ENCODE peak calls at places on chromosome 4, in eight cellular contexts. T is kidney, D is NT2/D1, Z is GM23248, W is heart right ventricle, B is pancreas, S is AG04450, I is right lobe of liver. R is an unnamed sample. For H3K9me3, the result is how much of the 10 kb centered on the place peaks cover.

GRCh38 chr4:126715067-126715466 is 917.7 kb upstream of the INTU start:
- DNase-seq in T (no peak), D (no peak), Z (no peak), W (no peak), B (no peak), S (no peak), I (no peak), R (no peak)

GRCh38 chr4:145731026-145731425 is 51.1 kb downstream of the C4orf51 start:
- DNase-seq in T (no peak), D (no peak), Z (peak), W (peak), B (no peak), S (peak), I (peak), R (no peak)

GRCh38 chr4:168584321-168584771 is 87.5 kb downstream of the PALLD start:
- DNase-seq in T (no peak), D (no peak), Z (peak), W (no peak), B (no peak), S (no peak), I (no peak), R (no peak)

GRCh38 chr4:123452585-123452984 is 56.0 kb downstream of the SPRY1 start:
- DNase-seq in T (no peak), D (no peak), Z (peak), W (peak), B (no peak), S (peak), I (no peak), R (no peak)

GRCh38 chr4:79325864-79326328 is at the start of gene NAA11:
- DNase-seq in T (no peak), D (no peak), Z (no peak), W (no peak), B (no peak), S (no peak), I (no peak), R (no peak)

GRCh38 chr4:68708566-68708965 is 38.1 kb upstream of the UGT2B15 start:
- DNase-seq in T (no peak), D (no peak), Z (no peak), W (no peak), B (no peak), S (no peak), I (no peak), R (no peak)

GRCh38 chr4:145609494-145610427 is 9.4 kb upstream of the MMAA start:
- DNase-seq in T (no peak), D (peak), Z (peak), W (peak), B (no peak), S (no peak), I (peak), R (peak)

GRCh38 chr4:25155957-25156356 is 4.3 kb downstream of the SEPSECS start:
- DNase-seq in T (no peak), D (no peak), Z (peak), W (no peak), B (no peak), S (no peak), I (no peak), R (no peak)

GRCh38 chr4:33625762-33626161 is 2618.6 kb downstream of the ARAP2 start:
- DNase-seq in T (no peak), D (no peak), Z (no peak), W (no peak), B (no peak), S (no peak), I (no peak), R (no peak)

GRCh38 chr4:117987464-117987863 is 46.8 kb upstream of the NDST3 start:
- DNase-seq in T (no peak), D (no peak), Z (no peak), W (no peak), B (no peak), S (no peak), I (no peak), R (no peak)

GRCh38 chr4:60042941-60043340 is 1157.2 kb upstream of the ADGRL3 start:
- DNase-seq in T (no peak), D (no peak), Z (no peak), W (no peak), B (no peak), S (no peak), I (no peak), R (no peak)

GRCh38 chr4:75321484-75321883 is 192.7 kb downstream of the RCHY1 start:
- DNase-seq in T (no peak), D (no peak), Z (no peak), W (no peak), B (no peak), S (no peak), I (no peak), R (no peak)

GRCh38 chr4:38101563-38101962 is 141.4 kb downstream of the PTTG2 start:
- DNase-seq in T (no peak), D (no peak), Z (peak), W (no peak), B (no peak), S (peak), I (no peak), R (no peak)

GRCh38 chr4:16001484-16001858 is 38.5 kb upstream of the FGFBP2 start:
- DNase-seq in T (no peak), D (peak), Z (peak), W (peak), B (no peak), S (peak), I (peak), R (peak)

GRCh38 chr4:107693132-107693531 is 26.9 kb downstream of the PAPSS1 start:
- DNase-seq in T (no peak), D (no peak), Z (no peak), W (no peak), B (no peak), S (no peak), I (no peak), R (no peak)

GRCh38 chr4:113958766-113959540 is 20.5 kb downstream of the ARSJ start:
- DNase-seq in T (no peak), D (no peak), Z (peak), W (no peak), B (no peak), S (peak), I (no peak), R (no peak)

GRCh38 chr4:169620846-169621228 is 459 bp downstream of the CLCN3 start:
- DNase-seq in T (no peak), D (no peak), Z (peak), W (peak), B (no peak), S (no peak), I (peak), R (peak)

GRCh38 chr4:71009796-71010588 is 16.5 kb downstream of the DCK start:
- DNase-seq in T (no peak), D (no peak), Z (peak), W (no peak), B (no peak), S (no peak), I (no peak), R (no peak)

GRCh38 chr4:128310266-128310697 is 22.7 kb upstream of the PGRMC2 start:
- DNase-seq in T (no peak), D (no peak), Z (no peak), W (peak), B (peak), S (no peak), I (peak), R (peak)

GRCh38 chr4:8289956-8290700 is 20.6 kb downstream of the HTRA3 start:
- DNase-seq in T (peak), D (no peak), Z (no peak), W (no peak), B (peak), S (no peak), I (no peak), R (no peak)

GRCh38 chr4:86011117-86011516 is 348.7 kb downstream of the MAPK10 start:
- DNase-seq in T (no peak), D (no peak), Z (peak), W (peak), B (no peak), S (peak), I (no peak), R (no peak)

GRCh38 chr4:143076723-143077122 is 108.0 kb upstream of the USP38 start:
- DNase-seq in T (no peak), D (no peak), Z (no peak), W (no peak), B (no peak), S (no peak), I (no peak), R (no peak)

GRCh38 chr4:67545996-67546356 is 673 bp upstream of the CENPC start:
- DNase-seq in T (no peak), D (no peak), Z (no peak), W (no peak), B (no peak), S (no peak), I (no peak), R (no peak)

GRCh38 chr4:113773014-113773413 is 11.5 kb upstream of the CAMK2D start:
- DNase-seq in T (no peak), D (no peak), Z (no peak), W (no peak), B (no peak), S (no peak), I (no peak), R (no peak)

GRCh38 chr4:74874785-74875367 is 58.0 kb upstream of the PARM1 start:
- DNase-seq in T (no peak), D (peak), Z (peak), W (peak), B (no peak), S (peak), I (peak), R (peak)

GRCh38 chr4:188091-188490 is 63.8 kb downstream of the ZNF718 start:
- DNase-seq in T (no peak), D (no peak), Z (no peak), W (no peak), B (no peak), S (no peak), I (no peak), R (no peak)
- H3K9me3 ChIP-seq in T (under half), D (under half), Z (under half), W (half or more), B (under half), S (under half), I (under half), R (under half)

GRCh38 chr4:17814140-17814539 is 3.4 kb downstream of the NCAPG start:
- DNase-seq in T (no peak), D (no peak), Z (peak), W (no peak), B (no peak), S (no peak), I (no peak), R (no peak)
- H3K4me3 ChIP-seq in T (no peak), D (no peak), Z (peak), W (no peak), B (no peak), S (no peak), I (no peak), R (no peak)

GRCh38 chr4:1251773-1252066 is 2.8 kb upstream of the CTBP1 start:
- DNase-seq in T (no peak), D (no peak), Z (no peak), W (no peak), B (no peak), S (no peak), I (no peak), R (no peak)
- H3K9me3 ChIP-seq in T (under half), D (half or more), Z (under half), W (under half), B (under half), S (half or more), I (under half), R (half or more)

DNA sequence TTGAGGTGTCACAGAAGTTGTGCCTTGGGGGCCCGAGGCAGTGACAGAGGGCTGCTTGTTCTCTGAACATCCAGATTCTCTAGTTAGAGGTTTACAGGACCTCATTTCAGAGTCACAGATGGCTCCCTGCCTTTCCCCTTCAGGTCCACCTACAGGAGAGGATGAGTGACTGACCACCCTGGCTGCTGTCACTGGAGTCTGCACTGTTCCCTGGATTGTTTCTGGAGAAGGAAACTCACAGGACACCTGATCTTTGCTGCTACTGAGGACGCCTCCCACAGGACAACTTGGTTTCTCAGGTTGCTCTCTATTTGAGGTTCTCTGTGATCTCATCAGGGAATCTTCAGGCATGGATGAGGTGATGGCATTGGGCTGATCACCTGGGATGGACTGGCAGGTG is 58.3 kb downstream of the GPRIN3 start:
- DNase-seq in T (no peak), D (no peak), Z (no peak), W (no peak), B (no peak), S (no peak), I (no peak), R (no peak)
- H3K4me3 ChIP-seq in T (no peak), D (no peak), Z (no peak), W (no peak), B (peak), S (no peak), I (no peak), R (no peak)

DNA sequence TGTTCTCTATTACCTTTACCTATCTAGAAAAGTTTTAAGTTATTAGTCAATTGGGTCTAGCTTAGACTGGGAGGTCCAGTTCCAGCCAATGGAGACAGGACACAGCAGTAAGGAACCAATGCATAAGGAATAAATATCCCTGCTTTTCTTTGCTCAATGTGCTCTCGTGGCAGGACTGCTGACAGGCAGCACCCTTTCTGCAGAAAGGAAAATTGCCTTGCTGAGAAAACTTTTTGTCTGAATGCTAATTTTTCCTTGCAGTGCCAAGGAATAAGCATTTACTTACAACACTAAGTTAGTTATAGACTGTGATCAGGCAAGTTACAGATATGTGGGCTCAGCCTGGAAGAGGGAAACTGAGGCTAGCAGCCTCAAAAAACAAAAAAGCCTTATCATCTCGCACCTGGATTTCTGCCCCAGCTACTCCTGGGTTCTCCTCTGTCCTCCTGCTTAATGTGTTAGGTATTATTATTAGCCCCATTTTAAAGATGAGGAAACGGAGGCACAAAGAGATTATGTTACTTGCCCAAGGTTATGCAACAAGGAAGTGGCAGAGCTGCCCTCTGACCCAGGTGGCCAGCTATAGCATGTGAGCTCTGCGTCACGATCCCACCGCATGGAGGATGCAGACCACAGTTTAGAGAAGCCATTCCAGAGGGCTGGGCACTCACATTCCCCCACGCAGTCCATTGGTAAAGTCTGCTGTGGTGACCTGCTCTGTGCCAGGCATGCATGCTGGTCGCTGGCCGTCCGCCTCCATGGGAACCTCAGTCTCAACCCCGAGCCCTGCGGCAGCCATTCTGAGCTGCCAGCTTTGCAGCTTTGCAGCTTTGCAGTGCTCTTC is 40.5 kb upstream of the C4orf50 start:
- DNase-seq in T (no peak), D (no peak), Z (no peak), W (no peak), B (no peak), S (no peak), I (no peak), R (no peak)
- H3K9me3 ChIP-seq in T (under half), D (half or more), Z (under half), W (under half), B (under half), S (half or more), I (under half), R (under half)

DNA sequence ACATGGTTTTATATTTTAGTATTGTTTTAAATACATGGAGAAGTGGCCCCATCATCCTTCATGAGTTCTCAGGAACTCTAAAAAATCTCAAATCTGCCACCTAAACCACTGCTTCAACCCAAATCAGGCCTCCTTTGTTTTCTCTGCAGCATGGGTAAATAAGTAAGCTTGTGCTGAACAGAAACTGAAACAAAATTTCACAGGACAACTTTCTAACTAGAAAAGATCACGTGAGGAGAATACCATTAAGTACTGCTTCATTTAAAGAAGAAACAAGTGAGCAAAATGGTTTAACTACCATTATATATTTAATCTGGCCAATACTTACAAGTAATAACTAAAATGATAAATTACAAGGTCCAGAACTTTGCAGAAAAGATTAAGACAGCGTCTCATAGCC is 2.5 kb downstream of the ARAP2 start:
- DNase-seq in T (no peak), D (no peak), Z (no peak), W (no peak), B (no peak), S (no peak), I (no peak), R (no peak)
- H3K4me3 ChIP-seq in T (peak), D (no peak), Z (no peak), W (peak), B (peak), S (no peak), I (peak), R (no peak)

DNA sequence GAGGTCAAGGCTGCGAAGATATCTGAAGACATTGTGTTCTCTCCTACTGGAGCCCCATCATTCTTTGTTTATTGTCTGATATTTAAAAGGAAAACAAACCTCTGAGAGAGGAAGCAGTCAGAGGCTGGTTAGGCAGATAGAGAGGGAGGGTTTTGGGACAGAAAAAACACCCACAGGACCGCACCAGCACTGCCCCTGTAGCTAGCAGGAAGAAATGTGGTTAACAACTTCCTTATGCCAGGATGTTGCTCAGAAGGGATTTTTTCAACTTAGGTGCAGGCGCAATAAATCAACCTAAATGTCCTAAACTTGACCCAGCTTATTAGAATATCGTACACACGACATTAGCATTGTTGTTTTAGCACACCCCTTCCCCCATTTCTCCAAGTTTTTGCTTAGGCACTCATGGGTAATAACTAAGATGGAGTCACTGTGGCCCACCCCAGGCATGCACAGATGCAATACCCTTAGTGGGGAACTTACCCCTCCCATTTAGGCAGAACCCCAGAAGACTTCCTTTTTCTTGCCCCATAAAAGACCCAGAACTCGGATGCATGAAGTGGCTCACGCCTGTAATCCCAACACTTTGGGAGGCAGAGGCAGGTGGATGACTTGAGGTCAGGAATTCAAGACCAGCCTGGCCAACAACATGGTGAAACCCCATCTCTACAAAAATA is 2.8 kb upstream of the ZNF718 start:
- DNase-seq in T (no peak), D (no peak), Z (no peak), W (no peak), B (no peak), S (no peak), I (no peak), R (no peak)
- H3K9me3 ChIP-seq in T (under half), D (under half), Z (under half), W (under half), B (under half), S (under half), I (under half), R (under half)

DNA sequence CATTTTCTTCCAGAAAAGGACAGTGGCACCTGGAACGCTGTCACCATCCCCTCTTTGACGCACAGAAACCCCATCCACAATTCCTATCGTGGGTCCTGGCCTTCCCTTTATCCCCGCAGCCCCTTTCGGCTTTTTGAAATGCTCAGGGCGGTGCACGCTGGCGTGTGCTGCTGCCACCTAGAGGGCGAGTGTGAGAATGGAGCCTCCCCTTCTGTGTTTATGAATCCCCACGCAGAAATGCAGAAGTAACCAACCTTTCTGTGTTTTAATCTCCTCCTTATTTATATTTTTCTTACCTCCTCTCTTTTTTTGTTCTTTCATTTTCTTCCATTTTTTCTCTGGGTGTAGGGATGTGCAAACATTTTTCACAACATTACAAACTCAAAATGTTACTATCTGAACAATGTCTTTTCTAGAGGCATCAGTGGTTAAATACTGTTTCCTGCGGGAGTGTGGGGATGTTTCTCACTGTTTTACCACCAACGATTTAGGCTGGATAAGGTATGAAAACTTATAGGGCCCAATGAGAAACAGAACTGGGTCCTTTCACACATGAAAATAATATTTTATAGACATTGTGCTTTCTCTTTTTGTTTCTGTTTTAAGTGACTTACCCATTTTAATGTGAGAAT is 50.0 kb downstream of the TMA16 start:
- DNase-seq in T (peak), D (peak), Z (peak), W (peak), B (peak), S (no peak), I (peak), R (peak)
- H3K4me3 ChIP-seq in T (peak), D (no peak), Z (peak), W (peak), B (no peak), S (peak), I (no peak), R (no peak)